ENCODE peak calls at places on chromosomes 5 and 9, in five cellular contexts. J is HCT116, K is endothelial cell of umbilical vein, X is mammary epithelial cell, D is GM23338. Q is an unnamed sample.

GRCh38 chr5:172443441-172444109 is 10.8 kb downstream of the SH3PXD2B start:
- DNase-seq in X (peak; percentile 88), D (no peak), K (peak; percentile 97), J (peak; percentile 65), Q (peak; percentile 35)

GRCh38 chr5:9661316-9662015 is 31.3 kb upstream of the TAS2R1 start:
- DNase-seq in D (no peak), J (no peak), X (no peak), K (no peak), Q (no peak)

GRCh38 chr5:122120957-122121356 is 8.4 kb upstream of the ZNF474 start:
- DNase-seq in X (peak; percentile 79), J (peak; percentile 31), D (no peak), K (no peak), Q (no peak)

GRCh38 chr9:124297553-124297905 is 39.8 kb downstream of the NEK6 start:
- DNase-seq in D (peak; percentile 60), X (peak; percentile 84), J (peak; percentile 72), K (peak; percentile 95), Q (peak; percentile 41)

GRCh38 chr5:111603446-111603827 is 91.1 kb upstream of the STARD4 start:
- DNase-seq in D (no peak), J (no peak), K (peak; percentile 56), X (no peak), Q (peak; percentile 37)

GRCh38 chr5:57662991-57663390 is 180.4 kb upstream of the ACTBL2 start:
- DNase-seq in D (no peak), X (no peak), J (no peak), K (peak; percentile 33), Q (no peak)

GRCh38 chr5:53963958-53964357 is 346.4 kb downstream of the ARL15 start:
- DNase-seq in X (no peak), K (no peak), D (peak; percentile 21), J (no peak), Q (no peak)

GRCh38 chr5:39566891-39567290 is 142.1 kb upstream of the DAB2 start:
- DNase-seq in X (no peak), D (no peak), K (no peak), J (no peak), Q (no peak)

GRCh38 chr5:60497706-60498500 is 202.1 kb downstream of the DEPDC1B start:
- DNase-seq in X (peak; percentile 73), J (no peak), D (no peak), K (no peak), Q (no peak)

GRCh38 chr9:94945191-94946144 is 219.0 kb downstream of the AOPEP start:
- DNase-seq in K (peak; percentile 55), D (no peak), X (peak; percentile 82), J (no peak), Q (peak; percentile 65)

GRCh38 chr5:110054240-110054639 is 364.5 kb downstream of the MAN2A1 start:
- DNase-seq in D (peak; percentile 20), X (peak; percentile 84), J (peak; percentile 1), K (peak; percentile 25), Q (peak; percentile 59)

GRCh38 chr9:104866186-104866585 is 61.8 kb downstream of the ABCA1 start:
- DNase-seq in X (no peak), D (no peak), K (no peak), J (no peak), Q (no peak)

GRCh38 chr9:36566813-36567217 is 5.9 kb upstream of the MELK start:
- DNase-seq in K (peak; percentile 62), J (no peak), X (peak; percentile 65), D (no peak), Q (no peak)

GRCh38 chr5:171336486-171337206 is 27.6 kb downstream of the TLX3 start:
- DNase-seq in K (peak; percentile 73), D (peak; percentile 67), X (peak; percentile 54), J (peak; percentile 42), Q (peak; percentile 40)

GRCh38 chr9:88996046-88997005 is 5.1 kb downstream of the S1PR3 start:
- DNase-seq in K (no peak), D (no peak), X (peak; percentile 48), J (no peak), Q (no peak)

GRCh38 chr5:636951-637350 is 24.8 kb downstream of the CEP72 start:
- DNase-seq in J (no peak), D (no peak), K (no peak), X (no peak), Q (no peak)

GRCh38 chr5:74040811-74041491 is 415.0 kb downstream of the ARHGEF28 start:
- DNase-seq in X (peak; percentile 33), D (no peak), K (no peak), J (no peak), Q (no peak)

GRCh38 chr5:82387041-82387818 is 109.1 kb upstream of the RPS23 start:
- DNase-seq in K (peak; percentile 99), J (peak; percentile 77), D (no peak), X (no peak), Q (peak; percentile 42)

GRCh38 chr9:70324963-70325362 is 66.2 kb downstream of the SMC5 start:
- DNase-seq in J (no peak), X (peak; percentile 78), K (no peak), D (no peak), Q (no peak)

GRCh38 chr5:181223041-181223728 is at the start of gene TRIM41:
- DNase-seq in D (peak; percentile 99), J (peak; percentile 96), K (peak; percentile 98), X (peak; percentile 97), Q (peak; percentile 98)

GRCh38 chr5:2697446-2698200 is 53.9 kb downstream of the IRX2 start:
- DNase-seq in J (no peak), X (no peak), K (no peak), D (no peak), Q (no peak)

GRCh38 chr5:1383344-1383743 is 38.4 kb upstream of the CLPTM1L start:
- DNase-seq in K (no peak), D (no peak), J (no peak), X (no peak), Q (no peak)

GRCh38 chr5:78993165-78993564 is 8.1 kb upstream of the ARSB start:
- DNase-seq in J (no peak), K (no peak), D (no peak), X (no peak), Q (no peak)

GRCh38 chr5:64074533-64074932 is 91.1 kb upstream of the RNF180 start:
- DNase-seq in K (peak; percentile 46), X (peak; percentile 31), J (no peak), D (peak; percentile 81), Q (peak; percentile 61)

GRCh38 chr9:93260290-93261066 is 76.5 kb downstream of the WNK2 start:
- DNase-seq in J (no peak), K (no peak), X (no peak), D (no peak), Q (no peak)

GRCh38 chr9:126521089-126521488 is 92.6 kb upstream of the LMX1B start:
- DNase-seq in K (no peak), D (no peak), X (no peak), J (no peak), Q (no peak)

GRCh38 chr5:166165600-166165999 is 2125.8 kb upstream of the WWC1 start:
- DNase-seq in X (no peak), K (no peak), D (peak; percentile 71), J (no peak), Q (peak; percentile 50)

GRCh38 chr9:131758972-131759647 is 19.2 kb upstream of the RAPGEF1 start:
- DNase-seq in J (no peak), K (no peak), X (peak; percentile 46), D (no peak), Q (no peak)

GRCh38 chr9:131757549-131757948 is 17.7 kb upstream of the RAPGEF1 start:
- DNase-seq in J (no peak), D (no peak), X (no peak), K (no peak), Q (no peak)

GRCh38 chr9:131752231-131752884 is 12.5 kb upstream of the RAPGEF1 start:
- DNase-seq in D (no peak), K (no peak), X (no peak), J (no peak), Q (no peak)

GRCh38 chr9:131754846-131755245 is 15.0 kb upstream of the RAPGEF1 start:
- DNase-seq in D (peak; percentile 75), K (no peak), X (no peak), J (no peak), Q (no peak)

GRCh38 chr9:131755541-131756198 is 15.8 kb upstream of the RAPGEF1 start:
- DNase-seq in D (peak; percentile 96), X (peak; percentile 65), J (peak; percentile 75), K (peak; percentile 83), Q (peak; percentile 91)
- TF ChIP-seq CTCF in D (peak; percentile 98), X (peak; percentile 95), J (peak; percentile 86), K (peak; percentile 91), Q (peak; percentile 86)

GRCh38 chr9:130319300-130319699 is 53.7 kb downstream of the HMCN2 start:
- DNase-seq in J (no peak), K (no peak), X (no peak), D (no peak), Q (no peak)

GRCh38 chr9:130321082-130321481 is 55.5 kb downstream of the HMCN2 start:
- DNase-seq in X (no peak), K (no peak), D (no peak), J (no peak), Q (no peak)

GRCh38 chr9:130321539-130321938 is 56.0 kb downstream of the HMCN2 start:
- DNase-seq in D (no peak), J (no peak), X (no peak), K (no peak), Q (no peak)

GRCh38 chr9:130319944-130320696 is 54.6 kb downstream of the HMCN2 start:
- DNase-seq in K (no peak), X (no peak), D (no peak), J (no peak), Q (no peak)

GRCh38 chr9:130320697-130321080 is 55.1 kb downstream of the HMCN2 start:
- DNase-seq in X (no peak), D (peak; percentile 75), J (no peak), K (no peak), Q (no peak)
- TF ChIP-seq EZH2 in X (no peak), D (no peak), J (no peak), K (peak; percentile 45), Q (no peak)

GRCh38 chr9:137423001-137423809 is at the start of the genes EXD3 and NOXA1:
- DNase-seq in D (peak; percentile 97), K (peak; percentile 80), J (peak; percentile 86), X (peak; percentile 86), Q (peak; percentile 98)
- H2AFZ ChIP-seq in D (peak within 1 kb of the TSS; percentile 89), K (peak within 1 kb of the TSS; percentile 85), J (no peak within 1 kb of the TSS), X (peak within 1 kb of the TSS; percentile 94), Q (peak within 1 kb of the TSS; percentile 99)

GRCh38 chr5:6868816-6869215 is 155.6 kb downstream of the TENT4A start:
- DNase-seq in J (no peak), X (no peak), D (no peak), K (no peak), Q (no peak)
- TF ChIP-seq CTCF in J (no peak), X (no peak), D (no peak), K (no peak), Q (no peak)